ENCODE peak calls at places on chromosomes 13 and 19, in nine cellular contexts. W, Y, S, N, M, C, Q, R and K are unnamed samples. For H3K4me1, the result is how much of the 10 kb centered on the place peaks cover.

GRCh38 chr13:110528911-110529310 is 32.6 kb downstream of the RAB20 start:
- DNase-seq in S (no peak), M (no peak), N (no peak), Q (no peak), R (no peak), W (no peak), C (no peak), Y (no peak), K (no peak)

GRCh38 chr19:32287086-32287485 is 58.3 kb upstream of the ZNF507 start:
- DNase-seq in N (no peak), Y (no peak), R (no peak), Q (peak), W (no peak), S (no peak), M (no peak), C (no peak), K (no peak)

GRCh38 chr19:13078897-13079541 is 23.6 kb downstream of the LYL1 start:
- DNase-seq in R (no peak), W (peak), Q (no peak), Y (no peak), N (peak), C (no peak), S (no peak), M (no peak), K (peak)

GRCh38 chr19:47529018-47529742 is 14.3 kb upstream of the NAPA start:
- DNase-seq in M (no peak), N (no peak), W (no peak), C (no peak), R (no peak), S (no peak), Y (no peak), Q (no peak), K (no peak)

GRCh38 chr13:43326100-43326499 is 302.7 kb downstream of the DNAJC15 start:
- DNase-seq in Q (no peak), M (no peak), Y (no peak), N (no peak), S (no peak), R (no peak), C (no peak), W (no peak), K (no peak)

GRCh38 chr19:54138777-54139256 is 1.3 kb downstream of the CNOT3 start:
- DNase-seq in Y (no peak), W (no peak), Q (no peak), R (no peak), C (no peak), N (no peak), M (no peak), S (no peak), K (no peak)

GRCh38 chr19:48372904-48373303 is 8.7 kb downstream of the SYNGR4 start:
- DNase-seq in R (no peak), C (no peak), Q (no peak), N (no peak), M (peak), Y (no peak), S (no peak), W (no peak), K (peak)

GRCh38 chr13:73757471-73758233 is 376.6 kb downstream of the KLF12 start:
- DNase-seq in M (no peak), C (no peak), N (no peak), R (no peak), W (no peak), Y (no peak), S (no peak), Q (no peak), K (no peak)

GRCh38 chr19:17052439-17052838 is 22.8 kb downstream of the HAUS8 start:
- DNase-seq in Y (no peak), S (peak), M (peak), W (no peak), R (no peak), Q (no peak), N (peak), C (no peak), K (peak)

GRCh38 chr13:66660013-66660804 is 569.9 kb downstream of the PCDH9 start:
- DNase-seq in S (no peak), N (no peak), W (no peak), R (no peak), Q (no peak), M (no peak), C (no peak), Y (no peak), K (no peak)

GRCh38 chr19:3368848-3369336 is 2.5 kb downstream of the NFIC start:
- DNase-seq in Q (no peak), N (no peak), C (no peak), M (no peak), W (no peak), Y (no peak), S (no peak), R (no peak), K (no peak)

GRCh38 chr19:30895946-30896345 is 453.3 kb downstream of the TSHZ3 start:
- DNase-seq in Y (no peak), R (no peak), N (no peak), M (no peak), W (no peak), C (no peak), S (no peak), Q (no peak), K (no peak)

GRCh38 chr19:21463449-21464105 is 41.8 kb upstream of the ZNF429 start:
- DNase-seq in W (peak), N (peak), S (no peak), M (peak), R (no peak), C (no peak), Q (no peak), Y (no peak), K (peak)

GRCh38 chr19:58460039-58460438 is 6.8 kb upstream of the ZNF324 start:
- DNase-seq in Q (no peak), C (no peak), S (no peak), M (no peak), R (no peak), W (no peak), N (no peak), Y (no peak), K (no peak)

GRCh38 chr13:40069173-40070044 is 413.9 kb downstream of the COG6 start:
- DNase-seq in Y (peak), M (peak), C (no peak), Q (peak), S (peak), N (peak), W (peak), R (peak), K (peak)

GRCh38 chr19:12052571-12053169 is at the start of gene ZNF878:
- DNase-seq in M (peak), C (peak), W (peak), N (peak), R (peak), Q (peak), Y (no peak), S (peak), K (peak)

GRCh38 chr13:40285634-40286033 is 380.8 kb downstream of the FOXO1 start:
- DNase-seq in N (no peak), W (no peak), C (no peak), Q (no peak), S (no peak), R (no peak), M (no peak), Y (no peak), K (no peak)

GRCh38 chr19:55519461-55520311 is 17.2 kb downstream of the SBK2 start:
- DNase-seq in N (no peak), R (peak), S (no peak), M (no peak), Y (peak), Q (no peak), C (no peak), W (no peak), K (no peak)

GRCh38 chr13:60990032-60990733 is 425.5 kb downstream of the PCDH20 start:
- DNase-seq in M (no peak), W (no peak), Y (no peak), C (peak), R (peak), S (no peak), Q (no peak), N (peak), K (no peak)

GRCh38 chr19:2014731-2015610 is 543 bp downstream of the BTBD2 start:
- DNase-seq in Q (no peak), W (peak), M (peak), S (no peak), R (no peak), Y (no peak), N (no peak), C (peak), K (no peak)
- TF ChIP-seq EP300 in Q (no peak), W (no peak), M (no peak), S (no peak), R (no peak), Y (no peak), N (no peak), C (no peak), K (no peak)

GRCh38 chr13:98521876-98522275 is 55.0 kb downstream of the STK24 start:
- DNase-seq in M (no peak), Q (no peak), R (no peak), S (no peak), N (no peak), C (no peak), Y (no peak), W (no peak), K (no peak)

GRCh38 chr13:98524793-98525192 is 52.1 kb downstream of the STK24 start:
- DNase-seq in R (no peak), N (no peak), C (no peak), Q (no peak), Y (no peak), W (no peak), S (no peak), M (no peak), K (no peak)

GRCh38 chr13:98524391-98524790 is 52.5 kb downstream of the STK24 start:
- DNase-seq in W (no peak), N (no peak), M (no peak), Q (no peak), Y (no peak), R (no peak), S (no peak), C (no peak), K (no peak)

GRCh38 chr13:98525452-98525851 is 51.5 kb downstream of the STK24 start:
- DNase-seq in R (no peak), S (no peak), Q (no peak), M (no peak), N (no peak), W (no peak), Y (no peak), C (no peak), K (no peak)

GRCh38 chr13:98523455-98524102 is 53.3 kb downstream of the STK24 start:
- DNase-seq in W (no peak), Y (no peak), N (no peak), R (no peak), S (no peak), Q (no peak), M (no peak), C (no peak), K (no peak)
- H3K4me1 ChIP-seq in W (under half), Y (under half), N (under half), R (under half), S (half or more), Q (half or more), M (under half), C (under half), K (half or more)

GRCh38 chr13:45086484-45086883 is 33.8 kb upstream of the GTF2F2 start:
- DNase-seq in C (no peak), M (no peak), S (no peak), Y (no peak), Q (no peak), R (no peak), W (no peak), N (no peak), K (no peak)
- TF ChIP-seq EP300 in C (no peak), M (no peak), S (no peak), Y (no peak), Q (no peak), R (no peak), W (no peak), N (no peak), K (no peak)

GRCh38 chr19:9494096-9494495 is 4.3 kb downstream of the ZNF560 start:
- DNase-seq in C (no peak), Q (no peak), S (no peak), M (no peak), R (no peak), W (no peak), N (no peak), Y (no peak), K (no peak)

GRCh38 chr19:9500796-9501195 is 2.4 kb upstream of the ZNF560 start:
- DNase-seq in M (no peak), S (no peak), Y (no peak), C (no peak), Q (no peak), N (no peak), W (no peak), R (no peak), K (no peak)

DNA sequence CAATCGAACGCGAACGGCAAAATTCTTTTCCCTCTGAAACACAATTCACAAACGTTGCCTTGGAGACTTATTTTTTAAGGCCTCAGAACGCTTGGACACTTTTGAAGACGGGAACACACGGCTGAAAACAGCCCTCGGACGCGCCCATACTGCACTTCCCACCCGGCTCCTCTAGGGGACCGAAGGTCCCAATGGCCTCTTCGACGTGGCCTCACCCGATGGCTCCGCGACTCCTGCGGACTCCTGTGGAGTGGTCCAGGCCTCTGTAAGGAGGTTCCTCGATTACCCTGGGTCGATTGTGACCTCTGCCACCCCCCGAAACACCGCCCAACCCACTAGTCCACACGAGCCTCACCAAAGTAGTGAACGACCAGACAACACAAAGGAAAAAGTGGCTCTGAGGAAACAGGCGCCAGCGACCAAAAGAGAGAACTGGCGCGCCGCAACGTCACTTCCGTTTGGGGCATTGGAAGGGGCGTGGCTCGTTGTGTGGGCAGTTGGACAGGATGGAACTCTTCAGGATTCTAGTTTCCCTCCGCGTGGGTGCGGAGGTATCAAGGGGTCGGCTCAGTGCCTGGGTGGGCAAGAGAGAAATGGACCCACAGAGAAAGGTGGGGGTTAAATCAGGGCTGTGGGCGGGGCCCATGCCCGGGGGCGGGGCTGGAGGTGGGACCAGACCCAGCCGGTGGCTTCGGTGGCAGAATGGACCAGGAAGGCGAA is at the start of gene ZNF560:
- DNase-seq in C (peak), W (no peak), S (no peak), N (no peak), M (peak), Y (no peak), Q (no peak), R (no peak), K (no peak)
- H3K4me1 ChIP-seq in C (under half), W (under half), S (under half), N (under half), M (under half), Y (under half), Q (under half), R (under half), K (under half)

DNA sequence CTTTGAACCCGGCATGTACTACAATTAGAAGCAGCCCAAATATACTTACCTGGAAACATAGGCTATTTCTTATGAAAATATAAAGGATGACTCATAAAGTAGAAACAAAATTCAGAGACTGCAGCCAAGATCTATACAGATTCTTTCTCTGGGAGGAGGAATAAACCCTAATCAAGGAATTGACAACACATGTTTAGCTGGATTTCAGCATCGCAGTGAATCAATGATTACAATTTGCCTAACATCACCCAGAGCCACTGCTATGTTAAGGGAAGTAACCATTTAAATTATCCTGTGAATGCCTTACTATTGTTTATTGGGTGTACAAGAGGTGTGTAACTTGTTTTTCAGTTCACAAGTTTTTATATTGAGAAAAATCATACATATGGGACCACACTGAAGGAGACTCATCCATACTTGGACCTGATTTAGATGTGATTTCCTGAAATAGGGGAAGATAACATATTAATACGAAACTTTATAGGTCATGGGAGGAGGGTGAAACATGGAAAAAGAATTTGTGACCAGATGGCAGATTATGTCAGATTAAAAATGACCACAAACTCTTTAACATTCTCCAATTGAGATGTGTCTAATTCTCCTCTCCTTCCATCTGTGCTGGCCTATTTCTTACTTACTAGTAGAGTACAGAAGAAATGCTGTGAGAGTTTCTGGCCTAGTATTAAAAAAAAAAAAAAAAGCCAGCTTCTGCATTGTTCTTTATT is 1168.4 kb downstream of the SLITRK1 start:
- DNase-seq in N (no peak), S (no peak), M (no peak), R (no peak), Y (no peak), C (no peak), W (no peak), Q (no peak), K (no peak)
- TF ChIP-seq EP300 in N (no peak), S (no peak), M (no peak), R (no peak), Y (no peak), C (no peak), W (no peak), Q (no peak), K (no peak)

DNA sequence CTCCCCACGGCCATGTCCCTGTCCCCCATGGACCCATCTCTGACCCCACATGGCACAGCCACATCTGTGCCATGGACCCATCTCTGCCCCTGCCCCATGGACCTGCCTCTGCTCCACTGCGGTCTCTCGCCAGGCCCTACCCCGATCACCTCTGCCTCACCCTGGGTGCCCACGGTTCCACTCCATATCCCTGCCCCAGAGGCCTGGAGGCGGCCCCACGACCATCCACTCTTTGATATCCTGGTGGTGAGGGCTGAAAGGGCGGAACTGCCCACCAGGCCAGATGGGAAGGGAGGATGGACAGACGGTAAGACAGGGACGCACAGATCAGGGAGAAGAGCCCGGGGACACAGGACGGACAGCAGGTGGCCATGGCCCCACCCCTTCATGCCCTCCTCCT is 327 bp downstream of the PTGER1 start:
- DNase-seq in W (no peak), C (no peak), Q (no peak), R (no peak), Y (no peak), N (no peak), S (no peak), M (no peak), K (no peak)
- H3K4me1 ChIP-seq in W (under half), C (half or more), Q (half or more), R (under half), Y (under half), N (half or more), S (half or more), M (under half), K (under half)

DNA sequence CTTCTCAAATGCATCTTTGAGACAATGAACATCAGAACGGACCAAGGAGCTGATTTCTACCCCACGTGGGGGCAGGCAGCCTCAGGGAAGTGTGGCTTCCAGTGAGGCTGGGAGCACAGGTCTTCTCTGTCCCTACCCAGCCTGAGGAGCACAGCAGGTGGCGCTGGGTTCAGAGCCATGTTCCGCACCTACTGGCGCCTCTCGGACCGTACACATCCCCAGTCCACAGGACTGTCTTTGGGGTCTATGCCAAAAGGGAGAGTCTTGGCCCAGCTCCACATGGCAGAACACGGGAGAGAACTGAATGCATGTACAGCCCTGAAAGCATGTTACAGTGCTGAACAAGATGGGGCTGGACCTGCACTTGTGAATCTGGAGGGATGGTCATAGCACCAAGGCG is 22.6 kb downstream of the SUGP1 start:
- DNase-seq in Y (no peak), C (no peak), S (no peak), N (no peak), Q (no peak), R (no peak), W (no peak), M (peak), K (no peak)
- TF ChIP-seq EP300 in Y (no peak), C (no peak), S (no peak), N (no peak), Q (no peak), R (no peak), W (no peak), M (no peak), K (no peak)

GRCh38 chr19:44752816-44753618 is 4.5 kb downstream of the BCL3 start:
- DNase-seq in W (peak), M (peak), C (peak), R (peak), S (peak), Y (peak), N (peak), Q (peak), K (peak)

GRCh38 chr19:44754743-44755066 is 6.2 kb downstream of the BCL3 start:
- DNase-seq in Y (no peak), C (no peak), W (no peak), Q (no peak), N (no peak), R (no peak), S (no peak), M (no peak), K (no peak)

GRCh38 chr19:44752123-44752815 is 3.8 kb downstream of the BCL3 start:
- DNase-seq in R (no peak), C (no peak), Y (no peak), N (no peak), W (no peak), M (no peak), Q (no peak), S (no peak), K (no peak)

GRCh38 chr19:44753932-44754742 is 5.6 kb downstream of the BCL3 start:
- DNase-seq in S (peak), N (peak), C (peak), Q (peak), Y (peak), W (peak), R (no peak), M (peak), K (peak)

DNA sequence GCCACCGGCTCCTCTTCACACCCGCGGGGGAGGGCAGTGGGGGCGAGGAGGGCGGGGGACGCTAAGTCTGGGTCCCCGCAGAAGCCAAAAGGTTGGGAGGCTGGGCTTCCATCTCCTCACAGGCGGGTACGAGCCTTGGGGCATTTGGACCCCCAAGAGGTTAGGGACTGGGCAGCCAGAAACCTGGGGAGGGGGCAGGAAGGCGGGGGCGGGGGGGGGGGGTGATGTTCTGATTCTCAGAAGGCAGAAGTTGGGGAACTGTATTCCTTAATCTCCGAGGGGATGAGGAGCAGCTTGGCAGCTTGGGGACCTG is 5.1 kb downstream of the BCL3 start:
- DNase-seq in R (no peak), C (no peak), W (no peak), M (no peak), Y (no peak), N (no peak), S (no peak), Q (no peak), K (no peak)
- H3K4me1 ChIP-seq in R (half or more), C (half or more), W (under half), M (under half), Y (half or more), N (half or more), S (half or more), Q (half or more), K (half or more)